ENCODE peak calls at places on chromosomes 1 and 21, in four cellular contexts. X, W, A and C are unnamed samples.
A peak's percentile ranks its signal among the peaks of the same experiment; 100 is the strongest.

GRCh38 chr1:160834945-160835565 is 27.6 kb downstream of the CD244 start:
- DNase-seq in X (peak; percentile 41), W (no peak), A (peak; percentile 22), C (no peak)

GRCh38 chr1:66439028-66439427 is 94.9 kb upstream of the SGIP1 start:
- DNase-seq in X (no peak), W (no peak), A (no peak), C (peak; percentile 27)

GRCh38 chr1:153598309-153599172 is 14.4 kb downstream of the S100A16 start:
- DNase-seq in X (no peak), W (peak; percentile 63), A (no peak), C (peak; percentile 88)

GRCh38 chr1:14707774-14708450 is 109.4 kb downstream of the KAZN start:
- DNase-seq in X (no peak), W (no peak), A (no peak), C (no peak)

GRCh38 chr1:155017021-155017945 is 14.7 kb downstream of the ZBTB7B start:
- DNase-seq in X (peak; percentile 90), W (peak; percentile 92), A (peak; percentile 87), C (peak; percentile 47)

GRCh38 chr1:201085902-201086735 is 26.1 kb downstream of the CACNA1S start:
- DNase-seq in X (peak; percentile 72), W (peak; percentile 81), A (peak; percentile 51), C (no peak)

GRCh38 chr1:202107801-202108731 is 14.7 kb upstream of the GPR37L1 start:
- DNase-seq in X (peak; percentile 49), W (no peak), A (no peak), C (no peak)

GRCh38 chr21:23585419-23585818 is 2021.9 kb downstream of the MRPL39 start:
- DNase-seq in X (no peak), W (no peak), A (no peak), C (no peak)

GRCh38 chr1:31843506-31843905 is 27.7 kb upstream of the SPOCD1 start:
- DNase-seq in X (no peak), W (no peak), A (peak; percentile 6), C (no peak)

DNA sequence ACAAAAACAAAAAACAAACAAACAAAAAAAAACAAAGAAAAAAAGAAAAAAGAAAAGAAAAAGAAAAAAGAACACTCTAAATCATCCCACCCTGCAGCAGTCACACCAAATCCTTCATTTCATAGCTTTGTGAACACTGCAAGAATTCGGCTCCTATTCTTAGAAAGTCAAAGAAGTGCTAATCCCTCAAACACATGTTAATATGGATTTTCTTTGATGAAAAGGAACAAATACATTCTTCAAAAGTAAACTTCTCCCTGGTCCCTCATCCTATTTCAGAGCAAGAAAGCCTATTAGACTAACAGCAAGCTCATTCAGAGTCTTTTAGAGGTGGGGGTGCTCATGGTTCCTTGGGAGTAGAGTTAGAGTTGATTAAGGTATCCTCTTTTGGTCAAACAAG is 7.2 kb upstream of the MRPL39 start:
- DNase-seq in X (no peak), W (no peak), A (no peak), C (no peak)
- TF ChIP-seq EGR1 in X (no peak), W (no peak), A (no peak), C (no peak)

GRCh38 chr1:209674957-209675566 is at the start of gene G0S2:
- DNase-seq in X (no peak), W (peak; percentile 71), A (no peak), C (no peak)
- TF ChIP-seq JUND in X (peak; percentile 37), W (no peak), A (no peak), C (no peak)

GRCh38 chr1:233959089-233959488 is 54.6 kb downstream of the SLC35F3 start:
- DNase-seq in X (no peak), W (no peak), A (no peak), C (no peak)
- TF ChIP-seq EGR1 in X (no peak), W (no peak), A (no peak), C (no peak)

GRCh38 chr1:229730573-229730972 is 104.5 kb downstream of the URB2 start:
- DNase-seq in X (no peak), W (no peak), A (no peak), C (no peak)
- TF ChIP-seq JUND in X (no peak), W (no peak), A (no peak), C (no peak)

GRCh38 chr1:3478187-3478586 is 23.7 kb downstream of the ARHGEF16 start:
- DNase-seq in X (no peak), W (no peak), A (no peak), C (no peak)
- TF ChIP-seq EGR1 in X (no peak), W (no peak), A (no peak), C (no peak)